ENCODE peak calls at places on chromosomes 3 and 15, in ten cellular contexts. One of them, this sample, is unnamed. For H3K4me1, the result is how much of the 10 kb centered on the place peaks cover.

GRCh38 chr15:47496343-47497185 is 220.7 kb upstream of the SEMA6D start:
- DNase-seq in fibroblast of lung: no peak
- DNase-seq in A549: no peak
- DNase-seq in hepatocyte: no peak
- DNase-seq in endothelial cell of umbilical vein: no peak
- DNase-seq in endodermal cell: no peak
- DNase-seq in H9: no peak
- DNase-seq in uterus: no peak
- DNase-seq in psoas muscle: no peak
- DNase-seq in sigmoid colon: no peak
- DNase-seq in this sample: no peak

GRCh38 chr3:58173670-58174472 is 36.9 kb downstream of the DNASE1L3 start:
- DNase-seq in fibroblast of lung: no peak
- DNase-seq in A549: no peak
- DNase-seq in hepatocyte: peak
- DNase-seq in endothelial cell of umbilical vein: peak
- DNase-seq in endodermal cell: peak
- DNase-seq in H9: peak
- DNase-seq in uterus: peak
- DNase-seq in psoas muscle: no peak
- DNase-seq in sigmoid colon: peak
- DNase-seq in this sample: peak

GRCh38 chr15:89365457-89366055 is 30.9 kb upstream of the POLG start:
- DNase-seq in fibroblast of lung: no peak
- DNase-seq in A549: no peak
- DNase-seq in hepatocyte: no peak
- DNase-seq in endothelial cell of umbilical vein: no peak
- DNase-seq in endodermal cell: no peak
- DNase-seq in H9: no peak
- DNase-seq in uterus: no peak
- DNase-seq in psoas muscle: no peak
- DNase-seq in sigmoid colon: no peak
- DNase-seq in this sample: no peak

GRCh38 chr15:92277776-92278175 is 115.9 kb upstream of the ST8SIA2 start:
- DNase-seq in fibroblast of lung: no peak
- DNase-seq in A549: peak
- DNase-seq in hepatocyte: peak
- DNase-seq in endothelial cell of umbilical vein: no peak
- DNase-seq in endodermal cell: peak
- DNase-seq in H9: peak
- DNase-seq in uterus: no peak
- DNase-seq in psoas muscle: no peak
- DNase-seq in sigmoid colon: no peak
- DNase-seq in this sample: no peak

GRCh38 chr3:61535826-61536225 is 25.5 kb upstream of the PTPRG start:
- DNase-seq in fibroblast of lung: no peak
- DNase-seq in A549: no peak
- DNase-seq in hepatocyte: no peak
- DNase-seq in endothelial cell of umbilical vein: no peak
- DNase-seq in endodermal cell: no peak
- DNase-seq in H9: no peak
- DNase-seq in uterus: no peak
- DNase-seq in psoas muscle: no peak
- DNase-seq in sigmoid colon: no peak
- DNase-seq in this sample: no peak

GRCh38 chr15:98668566-98669308 is 20.4 kb downstream of the IGF1R start:
- DNase-seq in fibroblast of lung: peak
- DNase-seq in A549: no peak
- DNase-seq in hepatocyte: peak
- DNase-seq in endothelial cell of umbilical vein: peak
- DNase-seq in endodermal cell: peak
- DNase-seq in H9: no peak
- DNase-seq in uterus: no peak
- DNase-seq in psoas muscle: no peak
- DNase-seq in sigmoid colon: no peak
- DNase-seq in this sample: no peak

GRCh38 chr15:90991587-90992285 is 2.6 kb downstream of the PRC1 start:
- DNase-seq in fibroblast of lung: no peak
- DNase-seq in A549: no peak
- DNase-seq in hepatocyte: no peak
- DNase-seq in endothelial cell of umbilical vein: no peak
- DNase-seq in endodermal cell: peak
- DNase-seq in H9: no peak
- DNase-seq in uterus: no peak
- DNase-seq in psoas muscle: no peak
- DNase-seq in sigmoid colon: no peak
- DNase-seq in this sample: no peak

GRCh38 chr3:96814581-96815567 is at the start of gene EPHA6:
- DNase-seq in fibroblast of lung: no peak
- DNase-seq in A549: no peak
- DNase-seq in hepatocyte: peak
- DNase-seq in endothelial cell of umbilical vein: no peak
- DNase-seq in endodermal cell: peak
- DNase-seq in H9: peak
- DNase-seq in uterus: no peak
- DNase-seq in psoas muscle: no peak
- DNase-seq in sigmoid colon: peak
- DNase-seq in this sample: peak

GRCh38 chr3:164004205-164004604 is 1074.1 kb downstream of the SI start:
- DNase-seq in fibroblast of lung: no peak
- DNase-seq in A549: no peak
- DNase-seq in hepatocyte: peak
- DNase-seq in endothelial cell of umbilical vein: no peak
- DNase-seq in endodermal cell: peak
- DNase-seq in H9: peak
- DNase-seq in uterus: no peak
- DNase-seq in psoas muscle: no peak
- DNase-seq in sigmoid colon: no peak
- DNase-seq in this sample: no peak

GRCh38 chr15:29568840-29569532 is 253.3 kb downstream of the TJP1 start:
- DNase-seq in fibroblast of lung: no peak
- DNase-seq in A549: peak
- DNase-seq in hepatocyte: peak
- DNase-seq in endothelial cell of umbilical vein: no peak
- DNase-seq in endodermal cell: peak
- DNase-seq in H9: peak
- DNase-seq in uterus: no peak
- DNase-seq in psoas muscle: no peak
- DNase-seq in sigmoid colon: no peak
- DNase-seq in this sample: peak

GRCh38 chr3:12180218-12180617 is 21.5 kb upstream of the TIMP4 start:
- DNase-seq in fibroblast of lung: peak
- DNase-seq in A549: no peak
- DNase-seq in hepatocyte: no peak
- DNase-seq in endothelial cell of umbilical vein: peak
- DNase-seq in endodermal cell: no peak
- DNase-seq in H9: no peak
- DNase-seq in uterus: no peak
- DNase-seq in psoas muscle: peak
- DNase-seq in sigmoid colon: no peak
- DNase-seq in this sample: no peak

GRCh38 chr3:13401149-13401548 is 19.0 kb downstream of the NUP210 start:
- DNase-seq in fibroblast of lung: no peak
- DNase-seq in A549: no peak
- DNase-seq in hepatocyte: no peak
- DNase-seq in endothelial cell of umbilical vein: no peak
- DNase-seq in endodermal cell: no peak
- DNase-seq in H9: no peak
- DNase-seq in uterus: no peak
- DNase-seq in psoas muscle: no peak
- DNase-seq in sigmoid colon: no peak
- DNase-seq in this sample: no peak

GRCh38 chr15:66136948-66137347 is 116.6 kb downstream of the MEGF11 start:
- DNase-seq in fibroblast of lung: no peak
- DNase-seq in A549: no peak
- DNase-seq in hepatocyte: no peak
- DNase-seq in endothelial cell of umbilical vein: no peak
- DNase-seq in endodermal cell: no peak
- DNase-seq in H9: no peak
- DNase-seq in uterus: no peak
- DNase-seq in psoas muscle: no peak
- DNase-seq in sigmoid colon: no peak
- DNase-seq in this sample: no peak
- H3K4me1 ChIP-seq in fibroblast of lung: under half
- H3K4me1 ChIP-seq in A549: under half
- H3K4me1 ChIP-seq in hepatocyte: under half
- H3K4me1 ChIP-seq in endothelial cell of umbilical vein: under half
- H3K4me1 ChIP-seq in endodermal cell: under half
- H3K4me1 ChIP-seq in H9: under half
- H3K4me1 ChIP-seq in uterus: under half
- H3K4me1 ChIP-seq in psoas muscle: under half
- H3K4me1 ChIP-seq in sigmoid colon: under half
- H3K4me1 ChIP-seq in this sample: under half

GRCh38 chr3:49928511-49929017 is 1.0 kb downstream of the MON1A start:
- DNase-seq in fibroblast of lung: no peak
- DNase-seq in A549: no peak
- DNase-seq in hepatocyte: no peak
- DNase-seq in endothelial cell of umbilical vein: no peak
- DNase-seq in endodermal cell: peak
- DNase-seq in H9: no peak
- DNase-seq in uterus: no peak
- DNase-seq in psoas muscle: no peak
- DNase-seq in sigmoid colon: no peak
- DNase-seq in this sample: no peak

GRCh38 chr3:49927798-49928197 is 1.8 kb downstream of the MON1A start:
- DNase-seq in fibroblast of lung: no peak
- DNase-seq in A549: no peak
- DNase-seq in hepatocyte: no peak
- DNase-seq in endothelial cell of umbilical vein: no peak
- DNase-seq in endodermal cell: no peak
- DNase-seq in H9: no peak
- DNase-seq in uterus: no peak
- DNase-seq in psoas muscle: no peak
- DNase-seq in sigmoid colon: no peak
- DNase-seq in this sample: no peak

GRCh38 chr3:49929333-49930240 is at the start of gene MON1A:
- DNase-seq in fibroblast of lung: peak
- DNase-seq in A549: peak
- DNase-seq in hepatocyte: peak
- DNase-seq in endothelial cell of umbilical vein: peak
- DNase-seq in endodermal cell: peak
- DNase-seq in H9: peak
- DNase-seq in uterus: peak
- DNase-seq in psoas muscle: peak
- DNase-seq in sigmoid colon: peak
- DNase-seq in this sample: peak

GRCh38 chr3:49930241-49930690 is 655 bp upstream of the MON1A start:
- DNase-seq in fibroblast of lung: no peak
- DNase-seq in A549: no peak
- DNase-seq in hepatocyte: no peak
- DNase-seq in endothelial cell of umbilical vein: no peak
- DNase-seq in endodermal cell: peak
- DNase-seq in H9: no peak
- DNase-seq in uterus: no peak
- DNase-seq in psoas muscle: no peak
- DNase-seq in sigmoid colon: no peak
- DNase-seq in this sample: no peak

DNA sequence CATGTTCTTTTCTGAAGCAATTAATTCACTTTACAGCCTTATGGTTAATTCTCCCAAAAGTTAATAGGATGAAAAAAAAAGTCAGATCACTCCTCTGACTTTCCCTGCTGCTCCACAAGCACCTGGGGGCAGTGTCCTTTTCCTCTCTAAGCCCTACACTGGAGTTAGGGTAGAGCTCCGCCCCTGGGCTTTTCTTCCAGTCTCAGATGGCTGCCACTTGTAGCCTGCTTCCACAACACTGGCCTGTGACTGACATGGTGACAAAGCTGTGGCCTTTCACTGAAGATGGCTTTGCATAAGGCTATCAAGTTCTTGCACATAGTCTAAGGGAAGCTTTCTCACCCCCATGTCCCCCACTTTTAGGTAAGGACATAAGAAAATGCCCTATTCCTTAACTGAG is 1.3 kb upstream of the MON1A start:
- DNase-seq in fibroblast of lung: no peak
- DNase-seq in A549: no peak
- DNase-seq in hepatocyte: peak
- DNase-seq in endothelial cell of umbilical vein: no peak
- DNase-seq in endodermal cell: peak
- DNase-seq in H9: peak
- DNase-seq in uterus: no peak
- DNase-seq in psoas muscle: no peak
- DNase-seq in sigmoid colon: no peak
- DNase-seq in this sample: peak
- TF ChIP-seq CTCF in fibroblast of lung: no peak
- TF ChIP-seq CTCF in A549: no peak
- TF ChIP-seq CTCF in hepatocyte: peak
- TF ChIP-seq CTCF in endothelial cell of umbilical vein: no peak
- TF ChIP-seq CTCF in endodermal cell: peak
- TF ChIP-seq CTCF in H9: peak
- TF ChIP-seq CTCF in uterus: no peak
- TF ChIP-seq CTCF in psoas muscle: no peak
- TF ChIP-seq CTCF in sigmoid colon: no peak
- TF ChIP-seq CTCF in this sample: no peak

DNA sequence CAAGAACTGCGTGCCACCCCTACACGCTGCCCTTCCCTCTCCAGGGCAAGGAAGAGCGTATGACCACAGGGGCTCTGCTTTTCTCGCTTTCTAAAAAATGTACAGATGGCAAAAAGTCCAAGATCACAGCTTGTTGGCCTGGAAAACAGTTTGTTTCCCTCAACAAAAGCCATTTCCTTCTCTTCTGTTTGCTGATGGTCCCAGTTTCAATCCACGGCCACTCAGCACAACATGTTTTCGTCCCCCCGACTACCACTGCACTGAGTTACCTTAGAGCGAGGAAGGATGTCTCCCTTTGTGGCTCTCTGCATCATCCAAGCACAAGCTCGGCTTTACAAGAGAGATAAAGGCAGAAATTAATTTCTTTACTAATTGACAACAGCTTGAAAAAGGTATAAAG is 70.9 kb downstream of the ABTB1 start:
- DNase-seq in fibroblast of lung: no peak
- DNase-seq in A549: no peak
- DNase-seq in hepatocyte: no peak
- DNase-seq in endothelial cell of umbilical vein: no peak
- DNase-seq in endodermal cell: no peak
- DNase-seq in H9: no peak
- DNase-seq in uterus: no peak
- DNase-seq in psoas muscle: no peak
- DNase-seq in sigmoid colon: no peak
- DNase-seq in this sample: no peak
- H3K4me1 ChIP-seq in fibroblast of lung: under half
- H3K4me1 ChIP-seq in A549: half or more
- H3K4me1 ChIP-seq in hepatocyte: under half
- H3K4me1 ChIP-seq in endothelial cell of umbilical vein: under half
- H3K4me1 ChIP-seq in endodermal cell: under half
- H3K4me1 ChIP-seq in H9: under half
- H3K4me1 ChIP-seq in uterus: under half
- H3K4me1 ChIP-seq in psoas muscle: under half
- H3K4me1 ChIP-seq in sigmoid colon: under half
- H3K4me1 ChIP-seq in this sample: under half

DNA sequence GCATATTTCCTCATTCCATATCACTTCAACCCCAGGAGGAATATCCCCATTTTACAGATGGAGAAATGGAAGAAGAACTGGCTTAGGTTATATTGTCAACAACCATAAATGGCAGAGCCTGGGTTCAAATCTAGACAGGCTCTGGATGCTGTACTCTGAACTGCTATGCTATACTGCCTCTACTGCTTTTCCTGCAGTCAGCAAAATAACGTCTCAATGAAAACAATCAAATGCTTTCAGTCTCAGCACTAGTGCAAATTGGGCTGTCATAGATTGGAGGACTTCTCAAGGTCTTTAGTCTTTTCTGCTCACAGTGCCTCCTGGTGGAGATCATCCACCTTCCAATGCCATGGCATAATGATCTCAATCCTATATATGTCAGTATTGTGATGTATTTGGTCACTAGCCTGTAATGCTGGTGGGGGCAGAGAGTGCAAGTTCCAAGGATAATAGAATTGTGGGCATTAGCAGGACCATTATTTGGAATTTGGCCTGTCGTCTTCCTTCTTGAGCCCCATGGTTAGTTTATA is 285.0 kb downstream of the CLSTN2 start:
- DNase-seq in fibroblast of lung: no peak
- DNase-seq in A549: no peak
- DNase-seq in hepatocyte: no peak
- DNase-seq in endothelial cell of umbilical vein: no peak
- DNase-seq in endodermal cell: peak
- DNase-seq in H9: no peak
- DNase-seq in uterus: no peak
- DNase-seq in psoas muscle: no peak
- DNase-seq in sigmoid colon: no peak
- DNase-seq in this sample: no peak
- TF ChIP-seq CTCF in fibroblast of lung: no peak
- TF ChIP-seq CTCF in A549: no peak
- TF ChIP-seq CTCF in hepatocyte: no peak
- TF ChIP-seq CTCF in endothelial cell of umbilical vein: no peak
- TF ChIP-seq CTCF in endodermal cell: peak
- TF ChIP-seq CTCF in H9: peak
- TF ChIP-seq CTCF in uterus: no peak
- TF ChIP-seq CTCF in psoas muscle: no peak
- TF ChIP-seq CTCF in sigmoid colon: no peak
- TF ChIP-seq CTCF in this sample: no peak